ENCODE peak calls at places on chromosome 19, in nine cellular contexts. I is SK-N-SH, K is SW 1271, H is A549, B is anterior cingulate cortex, U is adrenal gland, R is hypothalamus, C is pancreas, J is non-pigmented ciliary epithelial cell. P is an unnamed sample.

GRCh38 chr19:1577090-1577928 is 9.2 kb upstream of the MEX3D start:
- DNase-seq in I (no peak), C (peak; percentile 62), K (no peak), U (no peak), H (no peak), B (no peak), R (no peak), J (no peak), P (no peak)

GRCh38 chr19:30570194-30570593 is 198.0 kb downstream of the ZNF536 start:
- DNase-seq in J (no peak), B (no peak), K (no peak), H (no peak), U (no peak), R (no peak), C (no peak), I (no peak), P (no peak)

GRCh38 chr19:38718747-38719543 is 25.3 kb downstream of the CAPN12 start:
- DNase-seq in J (no peak), C (peak; percentile 83), B (peak; percentile 37), K (no peak), I (peak; percentile 64), U (no peak), H (peak; percentile 61), R (peak; percentile 45), P (peak; percentile 25)

GRCh38 chr19:47819841-47820244 is 1.9 kb upstream of the CRX start:
- DNase-seq in J (no peak), B (no peak), H (no peak), K (no peak), R (no peak), C (no peak), I (no peak), U (no peak), P (no peak)

GRCh38 chr19:1528596-1529429 is 4.9 kb downstream of the PLK5 start:
- DNase-seq in I (no peak), C (no peak), J (no peak), H (no peak), R (no peak), B (no peak), K (no peak), U (no peak), P (no peak)

GRCh38 chr19:1649706-1650626 is 2.4 kb downstream of the TCF3 start:
- DNase-seq in I (no peak), K (no peak), R (no peak), J (no peak), H (no peak), B (no peak), C (peak; percentile 44), U (no peak), P (no peak)

GRCh38 chr19:1082165-1082927 is 12.8 kb downstream of the POLR2E start:
- DNase-seq in B (no peak), J (no peak), I (peak; percentile 92), H (peak; percentile 91), K (no peak), U (peak; percentile 89), R (no peak), C (peak; percentile 98), P (no peak)

GRCh38 chr19:45355402-45355801 is 14.9 kb downstream of the KLC3 start:
- DNase-seq in H (no peak), R (no peak), C (no peak), I (no peak), K (no peak), J (no peak), B (no peak), U (no peak), P (no peak)

GRCh38 chr19:48372904-48373303 is 8.7 kb downstream of the SYNGR4 start:
- DNase-seq in R (peak; percentile 49), K (no peak), J (no peak), I (peak; percentile 30), U (no peak), H (peak; percentile 68), C (no peak), B (no peak), P (no peak)

GRCh38 chr19:46574533-46574932 is 26.6 kb upstream of the CALM3 start:
- DNase-seq in J (peak; percentile 4), U (no peak), I (peak; percentile 21), B (no peak), C (no peak), H (no peak), R (no peak), K (no peak), P (no peak)

GRCh38 chr19:28313633-28314032 is 899.3 kb downstream of the UQCRFS1 start:
- DNase-seq in R (no peak), U (peak; percentile 25), C (no peak), B (no peak), I (no peak), H (no peak), J (peak; percentile 49), K (no peak), P (peak; percentile 62)

GRCh38 chr19:9828551-9829063 is 889 bp downstream of the UBL5 start:
- DNase-seq in U (no peak), B (no peak), C (no peak), J (no peak), R (no peak), K (no peak), H (no peak), I (no peak), P (no peak)

GRCh38 chr19:11064831-11065303 is 24.4 kb upstream of the LDLR start:
- DNase-seq in J (no peak), R (no peak), H (peak; percentile 35), B (no peak), K (no peak), U (peak; percentile 90), I (no peak), C (peak; percentile 58), P (no peak)

P was measured in skeletal muscle cell.